ENCODE peak calls at places on chromosome 2, in five cellular contexts. Q is astrocyte of the spinal cord, S is HFFc6, O is HFF-Myc, C is endodermal cell. D is an unnamed sample.

GRCh38 chr2:9002637-9003365 is 683 bp downstream of the MBOAT2 start:
- DNase-seq in S (no peak), Q (peak), O (no peak), C (peak), D (no peak)

GRCh38 chr2:85308951-85309555 is 18.7 kb downstream of the TGOLN2 start:
- DNase-seq in C (no peak), O (no peak), S (no peak), Q (peak), D (no peak)

GRCh38 chr2:69147841-69148533 is 135.0 kb downstream of the ANTXR1 start:
- DNase-seq in C (peak), O (no peak), S (no peak), Q (no peak), D (no peak)

GRCh38 chr2:96549967-96550786 is 13.6 kb downstream of the ARID5A start:
- DNase-seq in C (peak), Q (no peak), S (no peak), O (no peak), D (no peak)

GRCh38 chr2:153575171-153575853 is 96.8 kb upstream of the RPRM start:
- DNase-seq in O (no peak), C (peak), S (no peak), Q (no peak), D (no peak)

GRCh38 chr2:118089015-118089800 is 937 bp downstream of the INSIG2 start:
- DNase-seq in O (no peak), Q (peak), S (peak), C (peak), D (no peak)

GRCh38 chr2:10190255-10190654 is 67.7 kb downstream of the RRM2 start:
- DNase-seq in C (no peak), Q (no peak), S (no peak), O (no peak), D (no peak)

GRCh38 chr2:162473-163135 is 101.2 kb downstream of the SH3YL1 start:
- DNase-seq in Q (no peak), O (no peak), S (no peak), C (no peak), D (no peak)

GRCh38 chr2:34241905-34242740 is 643.0 kb upstream of the FAM98A start:
- DNase-seq in O (no peak), S (no peak), Q (no peak), C (no peak), D (no peak)

GRCh38 chr2:239279508-239280295 is 121.1 kb downstream of the HDAC4 start:
- DNase-seq in C (peak), S (no peak), O (no peak), Q (no peak), D (no peak)

GRCh38 chr2:230913406-230913805 is 11.6 kb downstream of the GPR55 start:
- DNase-seq in C (peak), S (no peak), O (no peak), Q (no peak), D (no peak)

GRCh38 chr2:56534321-56534720 is 350.5 kb downstream of the CCDC85A start:
- DNase-seq in Q (no peak), S (peak), C (no peak), O (no peak), D (no peak)

GRCh38 chr2:83915381-83915780 is 543.7 kb downstream of the SUCLG1 start:
- DNase-seq in O (no peak), S (no peak), Q (no peak), C (no peak), D (no peak)

GRCh38 chr2:1912771-1913170 is 168.5 kb upstream of the PXDN start:
- DNase-seq in S (no peak), C (no peak), Q (no peak), O (no peak), D (no peak)

GRCh38 chr2:235394278-235394828 is 99.5 kb upstream of the AGAP1 start:
- DNase-seq in S (peak), Q (peak), O (peak), C (no peak), D (peak)

GRCh38 chr2:29983308-29983707 is 61.9 kb upstream of the ALK start:
- DNase-seq in C (peak), Q (no peak), S (no peak), O (no peak), D (no peak)

GRCh38 chr2:178109813-178110212 is 2.4 kb upstream of the RBM45 start:
- DNase-seq in S (peak), O (peak), Q (peak), C (no peak), D (no peak)

GRCh38 chr2:207515671-207516070 is 14.1 kb upstream of the CREB1 start:
- DNase-seq in O (no peak), Q (no peak), C (no peak), S (no peak), D (no peak)

GRCh38 chr2:68993660-68994059 is 19.2 kb downstream of the GKN1 start:
- DNase-seq in Q (no peak), C (no peak), O (no peak), S (no peak), D (no peak)

GRCh38 chr2:15636972-15637785 is 45.5 kb downstream of the DDX1 start:
- DNase-seq in S (peak), Q (peak), C (peak), O (peak), D (peak)

GRCh38 chr2:121342751-121343150 is 57.7 kb upstream of the TFCP2L1 start:
- DNase-seq in C (no peak), S (no peak), O (no peak), Q (no peak), D (no peak)

GRCh38 chr2:70552501-70553333 is 909 bp downstream of the TGFA start:
- DNase-seq in S (no peak), Q (no peak), C (peak), O (no peak), D (no peak)

GRCh38 chr2:160837416-160837815 is 322.8 kb upstream of the TANK start:
- DNase-seq in C (no peak), Q (no peak), O (no peak), S (no peak), D (no peak)

GRCh38 chr2:28250006-28250405 is 142.7 kb upstream of the FOSL2 start:
- DNase-seq in O (peak), Q (peak), C (no peak), S (peak), D (peak)

GRCh38 chr2:84701880-84702279 is 179.0 kb downstream of the TRABD2A start:
- DNase-seq in C (no peak), O (peak), S (peak), Q (peak), D (peak)

GRCh38 chr2:67650292-67651133 is 253.4 kb downstream of the ETAA1 start:
- DNase-seq in O (peak), S (peak), C (peak), Q (peak), D (peak)

GRCh38 chr2:205261631-205262030 is 420.7 kb upstream of the NRP2 start:
- DNase-seq in S (peak), Q (no peak), O (no peak), C (no peak), D (no peak)

GRCh38 chr2:26708457-26708856 is 15.9 kb downstream of the KCNK3 start:
- DNase-seq in O (no peak), Q (no peak), S (no peak), C (no peak), D (no peak)

GRCh38 chr2:46385786-46386577 is 88.8 kb downstream of the EPAS1 start:
- DNase-seq in C (peak), O (no peak), Q (no peak), S (no peak), D (peak)

DNA sequence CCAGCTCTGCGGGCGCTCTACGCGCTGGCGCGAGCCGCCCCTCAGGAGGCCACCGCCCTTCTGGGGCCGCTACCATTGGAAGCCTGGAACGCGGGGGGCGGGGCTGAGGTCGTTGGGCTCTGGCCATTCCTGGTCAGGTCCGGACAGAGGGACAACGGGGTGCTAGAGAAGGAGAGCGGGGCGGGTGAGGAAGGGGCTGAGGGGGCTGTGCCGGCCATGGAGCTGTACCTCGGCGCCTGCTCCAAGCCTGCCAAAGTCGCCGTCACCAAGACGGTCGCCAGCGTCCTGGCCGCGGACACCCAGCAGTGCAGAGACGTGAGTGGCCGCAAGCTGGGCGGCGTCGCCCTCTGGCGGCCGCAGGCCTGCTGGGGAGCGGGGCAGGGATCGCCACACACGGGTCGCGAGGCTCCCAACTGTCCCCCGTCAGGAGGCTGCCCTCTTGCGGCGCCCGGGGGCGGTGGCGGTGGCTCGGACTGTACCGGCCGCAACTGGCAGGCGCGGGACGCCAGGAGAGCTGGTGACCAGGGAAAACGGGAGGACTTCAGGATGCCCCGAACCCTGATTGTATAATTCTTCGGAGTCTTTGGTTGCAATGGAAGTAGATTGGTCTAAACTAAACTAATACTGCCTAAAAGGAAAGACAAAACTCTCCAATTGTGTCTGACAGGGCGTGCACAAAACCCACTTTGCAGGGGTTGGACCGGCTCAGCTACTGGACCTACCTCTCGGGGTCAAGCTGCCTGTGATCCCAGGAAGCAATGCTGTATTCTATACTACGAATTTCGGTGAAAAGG is at the start of gene FSIP2:
- DNase-seq in S (no peak), Q (peak), O (peak), C (peak), D (no peak)
- TF ChIP-seq CTCF in S (peak), Q (peak), O (peak), C (peak), D (peak)

GRCh38 chr2:20592106-20593071 is 58.5 kb downstream of the HS1BP3 start:
- DNase-seq in O (no peak), Q (no peak), S (no peak), C (peak), D (no peak)
- TF ChIP-seq CTCF in O (no peak), Q (no peak), S (peak), C (peak), D (no peak)

GRCh38 chr2:188481474-188481873 is 189.8 kb downstream of the GULP1 start:
- DNase-seq in S (no peak), O (no peak), Q (no peak), C (no peak), D (no peak)

GRCh38 chr2:188485496-188485895 is 193.8 kb downstream of the GULP1 start:
- DNase-seq in O (no peak), S (peak), C (no peak), Q (no peak), D (no peak)
- TF ChIP-seq CTCF in O (no peak), S (no peak), C (no peak), Q (no peak), D (no peak)

GRCh38 chr2:234136461-234136860 is 86.0 kb downstream of the SPP2 start:
- DNase-seq in S (no peak), C (peak), O (no peak), Q (peak), D (no peak)
- TF ChIP-seq CTCF in S (no peak), C (peak), O (no peak), Q (no peak), D (no peak)

DNA sequence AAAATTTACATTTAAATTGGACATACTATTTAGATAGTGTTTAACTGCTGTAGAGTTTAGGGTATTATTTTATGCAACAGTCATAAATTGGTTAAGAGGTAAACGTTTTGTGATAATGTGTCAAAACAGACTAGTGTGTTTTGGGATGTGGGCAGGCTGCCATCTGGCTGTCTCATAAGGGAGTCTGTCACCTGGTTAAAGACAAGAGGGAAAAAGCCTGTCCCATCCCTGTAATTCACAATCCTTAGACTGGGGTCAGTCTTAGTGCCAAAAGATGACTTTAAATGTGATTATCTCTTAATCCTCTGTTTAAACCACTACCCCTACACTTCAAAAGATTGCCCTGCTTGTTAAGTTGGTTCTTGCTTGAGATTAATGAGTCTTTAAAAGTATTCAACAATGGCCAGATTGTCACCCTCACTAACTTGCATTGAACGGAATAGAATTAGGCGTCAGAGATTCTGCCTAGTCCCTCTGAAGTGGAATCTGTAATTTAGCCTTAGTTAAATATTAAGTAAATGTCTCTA is 59.2 kb downstream of the SGPP2 start:
- DNase-seq in Q (no peak), O (no peak), C (no peak), S (no peak), D (no peak)
- TF ChIP-seq CTCF in Q (no peak), O (no peak), C (peak), S (no peak), D (no peak)

DNA sequence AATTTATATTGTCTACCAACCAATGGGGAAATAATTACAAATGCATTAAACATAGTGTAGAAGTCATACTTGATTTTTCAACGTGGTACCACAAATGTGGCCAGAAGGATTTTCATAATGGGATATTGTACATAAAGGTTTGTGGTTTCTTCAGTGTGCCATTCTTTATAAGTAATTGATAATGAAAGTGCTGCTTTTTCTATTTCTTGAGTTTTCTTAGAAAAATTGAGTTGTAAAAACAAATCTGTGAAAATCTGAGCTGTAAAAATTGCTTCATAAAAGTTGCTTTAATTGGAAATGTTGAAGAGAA is 103.6 kb downstream of the KYNU start:
- DNase-seq in O (no peak), S (no peak), C (no peak), Q (no peak), D (no peak)
- TF ChIP-seq CTCF in O (no peak), S (peak), C (peak), Q (no peak), D (no peak)

D was measured in AG09319.